ENCODE peak calls at places on chromosomes 12 and 14, in six cellular contexts. U is pancreas; S is neuronal stem cell; G is cardiac muscle cell; B is PC-3; W is CD4-positive, CD25-positive, alpha-beta regulatory T cell. L is an unnamed sample. For H3K36me3, the result is how much of the 10 kb centered on the place peaks cover.

GRCh38 chr12:126021675-126022074 is 956.4 kb downstream of the AACS start:
- DNase-seq in U (no peak), S (no peak), G (no peak), B (no peak), W (no peak), L (no peak)

GRCh38 chr14:31777312-31777711 is 216.1 kb downstream of the NUBPL start:
- DNase-seq in U (no peak), S (no peak), G (no peak), B (no peak), W (no peak), L (no peak)

GRCh38 chr12:69284131-69284530 is 44.8 kb downstream of the CPSF6 start:
- DNase-seq in U (peak), S (peak), G (peak), B (peak), W (no peak), L (peak)

GRCh38 chr14:24710403-24711063 is 76.5 kb upstream of the GZMB start:
- DNase-seq in U (peak), S (peak), G (peak), B (peak), W (peak), L (peak)

GRCh38 chr12:123142948-123143752 is 7.7 kb downstream of the PITPNM2 start:
- DNase-seq in U (no peak), S (no peak), G (peak), B (no peak), W (no peak), L (no peak)

GRCh38 chr12:62434504-62435336 is 31.9 kb upstream of the MON2 start:
- DNase-seq in U (peak), S (no peak), G (no peak), B (peak), W (no peak), L (no peak)

GRCh38 chr12:103698752-103699540 is 111.9 kb downstream of the STAB2 start:
- DNase-seq in U (no peak), S (no peak), G (no peak), B (no peak), W (no peak), L (no peak)

GRCh38 chr14:61188196-61188595 is 92.9 kb downstream of the TMEM30B start:
- DNase-seq in U (peak), S (no peak), G (no peak), B (no peak), W (no peak), L (peak)

GRCh38 chr14:96398432-96398831 is 6.5 kb downstream of the AK7 start:
- DNase-seq in U (no peak), S (no peak), G (no peak), B (no peak), W (no peak), L (no peak)

GRCh38 chr14:47526591-47527244 is 148.7 kb downstream of the MDGA2 start:
- DNase-seq in U (no peak), S (no peak), G (no peak), B (no peak), W (no peak), L (no peak)

GRCh38 chr12:54125950-54126695 is 62.7 kb downstream of the SMUG1 start:
- DNase-seq in U (peak), S (no peak), G (no peak), B (no peak), W (no peak), L (no peak)

GRCh38 chr14:61296707-61297502 is 15.8 kb upstream of the TMEM30B start:
- DNase-seq in U (no peak), S (no peak), G (peak), B (peak), W (peak), L (no peak)

GRCh38 chr12:91663331-91663998 is 480.8 kb upstream of the DCN start:
- DNase-seq in U (no peak), S (no peak), G (no peak), B (peak), W (no peak), L (no peak)

GRCh38 chr14:79044894-79045624 is 874.9 kb downstream of the NRXN3 start:
- DNase-seq in U (no peak), S (no peak), G (no peak), B (peak), W (no peak), L (no peak)

GRCh38 chr14:91012050-91012449 is 48.4 kb downstream of the RPS6KA5 start:
- DNase-seq in U (no peak), S (no peak), G (no peak), B (no peak), W (no peak), L (no peak)

GRCh38 chr14:102902523-102903247 is 19.8 kb upstream of the AMN start:
- DNase-seq in U (no peak), S (no peak), G (peak), B (no peak), W (no peak), L (no peak)

GRCh38 chr12:75115748-75116147 is 93.9 kb downstream of the KCNC2 start:
- DNase-seq in U (no peak), S (no peak), G (no peak), B (no peak), W (no peak), L (no peak)

GRCh38 chr12:63150255-63151060 is 543 bp downstream of the AVPR1A start:
- DNase-seq in U (peak), S (peak), G (peak), B (no peak), W (no peak), L (peak)

GRCh38 chr12:6826734-6827436 is 1.3 kb upstream of the P3H3 start:
- DNase-seq in U (no peak), S (no peak), G (no peak), B (no peak), W (no peak), L (no peak)

GRCh38 chr12:6826125-6826733 is 2.0 kb upstream of the P3H3 start:
- DNase-seq in U (no peak), S (no peak), G (no peak), B (no peak), W (no peak), L (no peak)

GRCh38 chr12:6824962-6825381 is 3.2 kb upstream of the P3H3 start:
- DNase-seq in U (no peak), S (no peak), G (no peak), B (peak), W (no peak), L (no peak)

GRCh38 chr12:6824085-6824800 is 2.6 kb downstream of the GPR162 start:
- DNase-seq in U (no peak), S (no peak), G (no peak), B (no peak), W (no peak), L (no peak)

DNA sequence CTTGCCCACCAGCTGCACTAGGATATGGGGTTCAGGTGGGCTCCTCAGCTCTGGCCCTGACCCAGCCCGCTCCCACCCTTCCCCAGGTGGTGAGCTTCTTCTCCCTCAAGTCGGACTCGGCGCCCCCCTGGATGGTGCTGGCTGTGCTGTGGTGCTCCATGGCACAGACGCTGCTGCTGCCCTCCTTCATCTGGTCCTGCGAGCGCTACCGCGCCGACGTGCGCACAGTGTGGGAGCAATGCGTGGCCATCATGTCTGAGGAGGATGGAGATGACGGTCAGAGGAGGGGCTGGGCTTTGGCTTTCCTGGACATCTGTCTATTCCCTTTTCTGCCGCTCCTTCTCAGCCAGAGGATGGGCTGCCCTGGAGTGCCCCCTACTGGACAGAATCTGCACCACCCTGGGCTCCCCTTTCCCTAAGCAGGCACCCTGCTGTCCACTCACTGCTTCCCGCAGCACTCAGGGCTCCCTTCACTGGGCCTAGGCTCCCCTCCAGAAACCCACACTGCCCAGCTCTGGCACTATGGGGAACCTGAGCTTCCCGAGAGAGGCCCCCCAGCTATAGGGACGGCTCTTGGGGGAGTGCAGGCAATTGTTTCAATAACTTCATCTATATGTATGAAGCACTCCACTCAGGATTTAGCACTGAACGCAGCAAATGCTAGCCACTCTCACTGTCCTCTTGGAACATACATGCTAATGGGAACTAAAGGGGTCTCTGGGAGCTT is 2.6 kb upstream of the P3H3 start:
- DNase-seq in U (peak), S (peak), G (peak), B (peak), W (peak), L (peak)
- H3K27ac ChIP-seq in U (no peak), S (no peak), G (no peak), B (no peak), W (no peak), L (no peak)

GRCh38 chr12:81077329-81077685 is 572 bp upstream of the ACSS3 start:
- DNase-seq in U (no peak), S (peak), G (peak), B (no peak), W (no peak), L (peak)
- H3K4me3 ChIP-seq in U (peak), S (peak), G (peak), B (no peak), W (no peak), L (peak)

DNA sequence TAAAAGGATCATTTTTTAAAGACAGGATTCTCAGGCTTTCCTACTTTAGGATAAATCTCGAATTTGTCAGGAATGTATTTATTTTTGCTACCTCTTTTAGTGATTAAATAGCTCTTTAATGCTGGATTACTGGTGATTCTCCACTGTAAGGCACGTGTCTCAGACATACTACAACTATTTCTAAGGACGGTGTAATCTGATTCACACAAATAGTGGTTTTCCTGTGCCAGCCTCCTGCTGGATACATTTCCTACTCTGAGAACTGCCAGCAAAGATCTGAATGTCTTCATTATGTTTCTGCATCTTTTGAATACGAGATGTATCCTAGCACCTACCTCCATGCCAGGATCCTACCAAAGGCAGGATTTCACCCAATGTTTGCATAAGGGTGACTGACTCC is 120.7 kb downstream of the PRICKLE1 start:
- DNase-seq in U (no peak), S (no peak), G (no peak), B (peak), W (no peak), L (no peak)
- H3K36me3 ChIP-seq in U (under half), S (half or more), G (half or more), B (under half), W (under half), L (half or more)

DNA sequence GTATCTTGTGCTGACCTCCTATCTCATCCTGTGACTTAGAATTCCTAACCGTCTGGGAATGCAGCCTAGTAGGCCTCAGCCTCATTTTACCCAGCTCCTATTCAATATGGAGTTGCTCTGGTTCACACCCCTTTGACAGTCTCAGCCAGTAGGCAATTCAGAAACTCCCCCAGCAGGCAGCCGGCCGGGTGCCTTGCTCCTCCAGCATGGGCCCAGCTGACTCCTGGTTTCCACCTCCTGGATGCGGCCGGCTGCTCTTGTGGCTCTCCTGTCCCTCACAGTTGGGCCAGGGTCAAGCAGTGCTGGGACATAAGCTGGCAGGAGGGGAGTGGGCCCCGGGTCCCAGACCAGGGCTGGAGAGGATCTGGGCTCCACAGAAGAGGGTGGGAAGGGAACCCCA is 58.2 kb downstream of the LRRC74A start:
- DNase-seq in U (no peak), S (no peak), G (no peak), B (no peak), W (no peak), L (no peak)
- H3K27ac ChIP-seq in U (no peak), S (no peak), G (no peak), B (no peak), W (no peak), L (peak)

DNA sequence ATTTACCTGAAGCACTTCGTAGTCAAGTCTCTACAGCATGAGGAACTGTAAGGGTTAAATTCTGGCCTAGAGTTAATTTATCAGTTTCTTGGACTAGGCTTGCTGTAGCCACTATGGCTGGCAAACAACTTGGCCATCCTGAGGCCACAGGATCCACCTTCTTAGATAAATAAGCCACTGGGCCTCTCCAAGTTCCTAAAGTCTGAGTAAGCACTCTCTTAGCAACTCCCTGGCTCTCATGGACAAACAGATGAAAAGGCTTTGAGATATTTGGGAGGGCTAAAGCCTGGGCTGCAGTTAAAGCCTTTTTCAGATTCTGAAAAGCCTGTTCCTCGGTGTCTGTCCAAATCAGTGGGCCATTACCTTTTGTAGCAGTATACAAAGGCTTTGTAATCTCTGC is 675.0 kb downstream of the TMEM121 start:
- DNase-seq in U (no peak), S (no peak), G (no peak), B (peak), W (no peak), L (no peak)
- H3K4me3 ChIP-seq in U (no peak), S (no peak), G (no peak), B (no peak), W (no peak), L (no peak)

DNA sequence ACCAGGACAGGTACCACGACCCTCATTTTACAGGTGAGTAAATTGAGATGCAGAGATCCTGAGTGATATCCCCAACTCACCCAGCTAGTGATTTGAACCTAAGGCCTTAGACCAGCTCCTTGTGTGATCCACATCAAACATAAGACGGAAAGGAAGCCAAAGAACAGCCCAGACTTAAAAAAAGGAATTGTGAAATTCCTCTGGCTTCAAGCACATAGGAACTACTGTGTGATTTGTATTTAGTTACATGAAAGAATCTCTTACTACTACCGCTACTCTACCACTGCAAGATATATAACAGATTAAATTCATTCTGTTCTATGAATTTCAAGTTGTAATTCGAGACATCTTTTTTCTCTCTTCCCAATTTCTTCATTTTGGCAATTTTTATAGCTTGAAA is 10.5 kb downstream of the E2F7 start:
- DNase-seq in U (no peak), S (no peak), G (no peak), B (no peak), W (no peak), L (no peak)
- H3K36me3 ChIP-seq in U (under half), S (half or more), G (under half), B (half or more), W (under half), L (under half)

DNA sequence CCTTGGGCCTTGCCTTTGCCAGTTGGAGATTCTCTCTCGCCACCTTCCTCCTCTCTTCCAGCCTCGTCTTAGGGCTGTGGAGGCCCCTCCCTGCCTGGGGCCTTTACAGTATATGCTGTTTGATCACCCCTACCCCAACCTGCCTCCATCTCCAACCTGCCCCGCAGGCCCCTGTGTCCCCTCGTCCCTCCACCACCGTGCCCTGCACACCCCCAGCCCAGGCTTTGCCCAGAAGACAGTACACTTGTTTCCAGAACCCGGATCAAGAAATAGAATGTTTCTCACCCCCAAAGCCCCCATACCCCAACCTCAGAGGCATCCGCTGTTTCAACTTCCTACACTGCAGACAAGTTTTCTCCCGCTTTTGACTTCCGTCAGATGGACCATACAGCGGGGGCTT is 202.3 kb upstream of the C14orf180 start:
- DNase-seq in U (no peak), S (no peak), G (no peak), B (no peak), W (no peak), L (no peak)
- H3K27ac ChIP-seq in U (no peak), S (no peak), G (no peak), B (no peak), W (no peak), L (no peak)

L was measured in left ventricle myocardium inferior.